ENCODE peak calls at places on chromosomes 12 and 14, in nine cellular contexts. I is left cardiac atrium; E is AG08395; O is epithelial cell of esophagus; L is stimulated activated CD8-positive, alpha-beta memory T cell treated with anti-CD3 and anti-CD28 coated beads, Interleukin-4, amount 100 ng/mL, for 48 hours; D is G401; W is HEK293T; N is astrocyte of the cerebellum; S is LoVo. V is an unnamed sample.

GRCh38 chr12:27472604-27473003 is 26.1 kb downstream of the SMCO2 start:
- DNase-seq in I (no peak), E (no peak), O (no peak), L (no peak), D (no peak), W (no peak), N (no peak), S (no peak), V (no peak)

GRCh38 chr14:92259613-92260357 is 63.2 kb upstream of the SLC24A4 start:
- DNase-seq in I (no peak), E (no peak), O (no peak), L (no peak), D (no peak), W (no peak), N (no peak), S (no peak), V (peak)

GRCh38 chr12:6953417-6954315 is 2.5 kb downstream of the PTPN6 start:
- DNase-seq in I (peak), E (peak), O (no peak), L (peak), D (no peak), W (no peak), N (no peak), S (no peak), V (peak)

GRCh38 chr12:32826807-32827412 is 69.7 kb downstream of the PKP2 start:
- DNase-seq in I (no peak), E (no peak), O (no peak), L (no peak), D (no peak), W (no peak), N (no peak), S (no peak), V (no peak)

GRCh38 chr14:74325446-74325845 is 22.7 kb upstream of the ABCD4 start:
- DNase-seq in I (no peak), E (no peak), O (no peak), L (no peak), D (no peak), W (no peak), N (no peak), S (no peak), V (no peak)

GRCh38 chr12:109998241-109998903 is 858 bp upstream of the ANKRD13A start:
- DNase-seq in I (no peak), E (no peak), O (no peak), L (no peak), D (peak), W (no peak), N (no peak), S (no peak), V (no peak)

GRCh38 chr12:124551268-124552144 is 15.9 kb downstream of the NCOR2 start:
- DNase-seq in I (peak), E (no peak), O (peak), L (no peak), D (peak), W (peak), N (no peak), S (no peak), V (peak)

GRCh38 chr14:44778562-44778961 is 183.2 kb downstream of the KLHL28 start:
- DNase-seq in I (no peak), E (no peak), O (peak), L (no peak), D (no peak), W (no peak), N (no peak), S (no peak), V (peak)

GRCh38 chr14:29240046-29240445 is 473.5 kb downstream of the FOXG1 start:
- DNase-seq in I (no peak), E (peak), O (peak), L (no peak), D (no peak), W (no peak), N (peak), S (no peak), V (no peak)

GRCh38 chr12:43806737-43807072 is 588 bp upstream of the TWF1 start:
- DNase-seq in I (no peak), E (no peak), O (no peak), L (no peak), D (no peak), W (no peak), N (no peak), S (no peak), V (no peak)

GRCh38 chr14:34867199-34867598 is 8.0 kb downstream of the BAZ1A start:
- DNase-seq in I (no peak), E (no peak), O (no peak), L (no peak), D (no peak), W (no peak), N (no peak), S (no peak), V (no peak)

V was measured in MV-4-11.